ENCODE peak calls at places on chromosomes 1 and 21, in six cellular contexts. K is nephron progenitor cell, N is neural crest cell, G is fibroblast of lung, F is psoas muscle, S is Calu3. B is an unnamed sample.

GRCh38 chr1:10626781-10627410 is 152.1 kb downstream of the PEX14 start:
- DNase-seq in K (no peak), G (no peak), S (no peak), F (peak), N (no peak), B (no peak)

GRCh38 chr1:231390071-231390470 is 32.0 kb downstream of the EGLN1 start:
- DNase-seq in N (no peak), G (peak), K (no peak), S (no peak), F (no peak), B (no peak)

GRCh38 chr21:42061195-42061865 is 9.8 kb upstream of the UMODL1 start:
- DNase-seq in S (no peak), N (no peak), K (no peak), F (peak), G (no peak), B (no peak)

GRCh38 chr1:157278383-157279156 is 140.4 kb upstream of the ETV3 start:
- DNase-seq in S (no peak), K (no peak), N (no peak), F (no peak), G (no peak), B (no peak)

GRCh38 chr1:65412984-65413375 is 7.5 kb upstream of the LEPR start:
- DNase-seq in S (no peak), N (no peak), K (no peak), F (no peak), G (peak), B (no peak)

GRCh38 chr1:152141971-152142584 is 16.9 kb downstream of the RPTN start:
- DNase-seq in N (no peak), S (peak), K (peak), F (no peak), G (peak), B (peak)

GRCh38 chr1:16231331-16232315 is 5.4 kb downstream of the CPLANE2 start:
- DNase-seq in S (no peak), N (no peak), F (peak), K (no peak), G (no peak), B (no peak)

GRCh38 chr1:29487291-29487690 is 251.0 kb downstream of the PTPRU start:
- DNase-seq in N (no peak), S (no peak), F (no peak), K (no peak), G (no peak), B (no peak)

GRCh38 chr21:26844258-26845065 is 747 bp downstream of the ADAMTS1 start:
- DNase-seq in F (peak), N (peak), G (peak), K (peak), S (peak), B (peak)

GRCh38 chr1:84892657-84893618 is at the start of gene LPAR3:
- DNase-seq in G (no peak), K (peak), F (no peak), N (peak), S (peak), B (peak)

GRCh38 chr1:204307334-204307883 is 52.3 kb downstream of the PLEKHA6 start:
- DNase-seq in F (no peak), K (peak), N (no peak), G (peak), S (no peak), B (peak)

GRCh38 chr1:167483790-167484189 is 34.5 kb downstream of the CD247 start:
- DNase-seq in F (no peak), G (no peak), N (no peak), S (no peak), K (no peak), B (no peak)

GRCh38 chr21:27268290-27268689 is 301.4 kb upstream of the ADAMTS5 start:
- DNase-seq in S (no peak), F (no peak), N (no peak), K (no peak), G (peak), B (no peak)

GRCh38 chr1:177230228-177231016 is 59.7 kb downstream of the BRINP2 start:
- DNase-seq in K (no peak), F (no peak), N (no peak), S (no peak), G (no peak), B (no peak)

GRCh38 chr1:75908717-75909152 is 23.5 kb downstream of the ASB17 start:
- DNase-seq in N (peak), G (peak), F (no peak), S (peak), K (peak), B (peak)

GRCh38 chr1:209576798-209577197 is 6.7 kb upstream of the CAMK1G start:
- DNase-seq in S (peak), G (peak), K (peak), N (peak), F (peak), B (peak)

GRCh38 chr1:24199291-24199900 is 12.3 kb upstream of the IFNLR1 start:
- DNase-seq in K (peak), S (peak), N (peak), G (peak), F (peak), B (peak)

GRCh38 chr1:233543338-233544255 is 70.3 kb upstream of the KCNK1 start:
- DNase-seq in N (no peak), S (peak), F (no peak), K (no peak), G (peak), B (no peak)

GRCh38 chr1:61192666-61193325 is 110.4 kb downstream of the NFIA start:
- DNase-seq in G (no peak), S (no peak), F (no peak), N (no peak), K (no peak), B (no peak)

GRCh38 chr1:94379615-94380014 is 38.6 kb upstream of the ABCD3 start:
- DNase-seq in K (no peak), G (no peak), N (no peak), F (no peak), S (no peak), B (no peak)

GRCh38 chr1:206809504-206810084 is 37.3 kb upstream of the IL10 start:
- DNase-seq in N (no peak), K (no peak), F (no peak), G (peak), S (peak), B (peak)

GRCh38 chr1:53075761-53076163 is 13.7 kb downstream of the PODN start:
- DNase-seq in S (no peak), N (no peak), G (no peak), K (no peak), F (no peak), B (no peak)

GRCh38 chr21:36388835-36389234 is 3.6 kb downstream of the CHAF1B start:
- DNase-seq in G (peak), S (no peak), N (no peak), F (no peak), K (peak), B (no peak)

GRCh38 chr1:218983848-218984247 is 189.8 kb upstream of the LYPLAL1 start:
- DNase-seq in K (peak), F (no peak), S (no peak), N (no peak), G (no peak), B (peak)
- TF ChIP-seq CTCF in K (peak), F (no peak), S (no peak), N (peak), G (peak), B (peak)

GRCh38 chr1:70863256-70863655 is 184.4 kb downstream of the PTGER3 start:
- DNase-seq in K (no peak), F (no peak), N (no peak), G (no peak), S (no peak), B (no peak)

GRCh38 chr1:70871790-70872189 is 175.8 kb downstream of the PTGER3 start:
- DNase-seq in G (no peak), N (no peak), K (no peak), F (no peak), S (no peak), B (no peak)

GRCh38 chr1:70864302-70864701 is 183.3 kb downstream of the PTGER3 start:
- DNase-seq in S (no peak), N (no peak), F (no peak), G (no peak), K (no peak), B (no peak)

DNA sequence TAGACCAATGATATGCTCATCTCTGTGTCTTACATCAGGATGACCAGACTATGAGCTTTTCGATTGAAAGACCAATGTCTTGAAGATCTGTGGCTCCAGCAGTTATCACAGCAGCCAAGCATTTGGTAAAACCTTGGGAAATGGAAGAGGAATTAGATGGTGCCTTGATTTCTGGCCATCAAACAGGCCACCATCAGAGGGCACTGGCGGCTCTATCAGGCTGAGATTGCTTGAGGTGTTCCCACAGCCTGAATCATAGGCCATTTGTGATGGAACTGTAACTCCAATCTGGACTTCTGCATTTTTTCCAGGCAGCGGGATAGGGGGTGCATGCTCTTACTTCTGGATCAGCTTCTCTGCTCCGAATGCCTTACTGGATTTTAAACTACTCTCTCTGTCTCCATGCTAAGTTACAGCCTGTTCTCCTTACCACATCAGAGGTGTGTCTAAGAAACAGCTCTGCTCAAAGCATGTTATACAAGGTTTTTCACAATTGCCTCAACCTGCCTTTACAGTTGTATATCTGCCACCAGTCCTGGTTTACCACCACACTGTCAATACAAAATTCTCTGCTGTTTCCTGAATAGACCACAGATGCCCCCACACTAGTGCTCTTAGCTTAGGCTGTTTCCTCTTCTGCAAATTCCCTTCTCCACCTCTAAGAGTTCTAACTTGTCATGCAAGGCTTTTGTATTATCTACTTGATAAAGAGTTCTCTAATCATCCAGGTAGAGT is 180.9 kb downstream of the PTGER3 start:
- DNase-seq in K (no peak), F (no peak), N (no peak), G (no peak), S (no peak), B (no peak)
- TF ChIP-seq CTCF in K (no peak), F (no peak), N (no peak), G (no peak), S (no peak), B (no peak)

GRCh38 chr1:150486966-150487762 is at the start of gene TARS2:
- DNase-seq in N (peak), F (peak), K (peak), G (peak), S (peak), B (peak)
- TF ChIP-seq CTCF in N (peak), F (peak), K (no peak), G (no peak), S (peak), B (peak)

DNA sequence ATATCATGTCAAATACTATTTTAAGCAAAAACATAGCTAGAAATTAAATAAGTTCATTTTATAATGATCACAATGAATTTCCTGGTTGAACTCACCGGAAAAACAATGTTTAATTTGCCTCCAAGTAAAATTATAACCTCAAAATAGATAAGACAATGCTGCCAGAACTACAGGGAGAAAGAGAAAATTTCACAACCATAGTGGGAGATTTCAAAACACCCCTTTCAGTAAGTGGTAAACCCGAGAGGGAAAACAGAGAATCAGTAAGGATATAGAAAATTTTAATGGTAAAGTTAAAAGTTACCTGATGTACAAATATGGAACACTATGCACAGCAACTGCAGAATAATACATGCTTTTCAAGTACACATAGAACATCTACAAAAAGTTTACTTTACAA is 43.2 kb upstream of the PLA2G4A start:
- DNase-seq in N (no peak), S (no peak), F (no peak), K (no peak), G (no peak), B (no peak)
- TF ChIP-seq CTCF in N (no peak), S (no peak), F (no peak), K (no peak), G (no peak), B (no peak)

GRCh38 chr1:161229896-161230295 is 4.0 kb downstream of the TOMM40L start:
- DNase-seq in G (no peak), F (no peak), S (no peak), K (no peak), N (no peak), B (no peak)
- TF ChIP-seq CTCF in G (no peak), F (no peak), S (no peak), K (no peak), N (no peak), B (no peak)

GRCh38 chr1:227317541-227318002 is 720 bp downstream of the CDC42BPA start:
- DNase-seq in G (peak), N (peak), F (peak), K (peak), S (peak), B (peak)
- TF ChIP-seq CTCF in G (no peak), N (peak), F (peak), K (no peak), S (peak), B (no peak)

DNA sequence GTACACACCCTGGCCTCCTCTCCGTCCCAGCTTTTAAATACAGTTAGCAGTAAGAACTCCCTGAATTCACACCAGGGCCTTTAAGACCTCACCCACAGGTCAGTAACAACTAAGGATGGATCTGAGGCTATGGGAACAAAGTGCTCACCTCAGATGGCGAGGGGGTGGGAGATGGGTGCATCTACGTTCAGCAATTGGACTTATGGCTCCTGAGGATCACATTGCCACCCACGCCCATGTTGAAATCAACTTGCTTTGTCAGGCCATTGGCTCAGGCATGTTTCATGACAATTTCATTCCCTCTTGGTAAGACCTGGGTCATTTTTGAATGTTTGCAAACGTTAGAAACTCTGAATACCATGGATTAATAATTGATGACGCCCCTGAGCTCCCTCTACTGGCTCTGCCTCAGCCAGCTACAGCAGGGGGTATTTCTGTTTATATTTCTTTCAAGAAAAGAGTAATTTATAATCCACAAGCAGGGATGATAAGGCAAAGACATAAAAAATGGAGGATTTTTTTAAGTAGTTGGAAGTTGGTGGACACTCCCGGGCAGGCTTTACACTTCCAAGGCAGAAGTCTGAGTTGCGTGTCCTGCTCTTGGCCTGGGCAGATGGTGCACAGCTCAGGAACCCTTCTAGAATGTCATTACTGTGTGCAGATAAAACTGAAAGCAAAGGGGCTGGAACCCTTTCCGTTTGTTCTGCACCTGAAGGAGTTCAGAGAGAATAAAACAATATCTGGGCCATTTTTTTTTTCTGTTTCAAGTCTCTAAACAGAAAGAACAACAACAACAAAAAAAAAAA is 13.7 kb upstream of the LBR start:
- DNase-seq in G (no peak), S (peak), F (no peak), K (no peak), N (no peak), B (no peak)
- TF ChIP-seq CTCF in G (peak), S (peak), F (no peak), K (no peak), N (no peak), B (no peak)

GRCh38 chr1:203127672-203128611 is at the start of gene ADORA1:
- DNase-seq in G (peak), N (peak), K (peak), S (peak), F (peak), B (peak)
- TF ChIP-seq CTCF in G (no peak), N (peak), K (peak), S (no peak), F (no peak), B (no peak)

DNA sequence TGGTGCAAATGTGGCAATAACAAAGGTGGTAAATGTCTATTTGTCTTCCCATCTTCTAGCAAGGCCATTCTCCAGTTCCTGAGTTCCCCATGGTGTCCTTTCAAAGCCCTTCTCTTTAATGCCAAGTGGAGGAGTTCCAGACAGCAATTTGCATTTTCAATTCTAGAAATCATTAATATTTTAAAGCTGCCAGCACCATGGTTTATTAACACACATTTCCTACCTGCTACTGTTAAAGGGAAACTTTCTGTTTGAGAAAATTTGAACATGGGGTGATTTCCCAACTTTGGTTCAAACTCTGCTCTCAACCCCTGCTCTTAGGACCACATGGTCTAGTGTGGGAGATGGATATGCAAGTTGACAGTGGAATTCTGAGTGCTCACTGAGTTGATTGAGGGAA is 98.0 kb downstream of the BEND5 start:
- DNase-seq in G (no peak), N (no peak), S (no peak), F (no peak), K (no peak), B (no peak)
- TF ChIP-seq CTCF in G (no peak), N (no peak), S (no peak), F (no peak), K (no peak), B (no peak)

GRCh38 chr21:15436031-15436430 is 293.8 kb upstream of the USP25 start:
- DNase-seq in N (no peak), G (no peak), K (no peak), S (no peak), F (no peak), B (no peak)
- TF ChIP-seq CTCF in N (no peak), G (no peak), K (no peak), S (no peak), F (no peak), B (no peak)

B was measured in endothelial cell.